ENCODE peak calls at places on chromosome 7, in five cellular contexts. M, G, K, L and Q are unnamed samples.

GRCh38 chr7:134458341-134458805 is 527 bp downstream of the AKR1B1 start:
- DNase-seq in M (peak; percentile 53), G (peak; percentile 87), K (peak; percentile 51), L (no peak), Q (no peak)

GRCh38 chr7:28349637-28350036 is 62.7 kb upstream of the CREB5 start:
- DNase-seq in M (no peak), G (peak; percentile 41), K (no peak), L (no peak), Q (peak; percentile 28)

GRCh38 chr7:157150825-157151412 is 12.2 kb downstream of the UBE3C start:
- DNase-seq in M (no peak), G (no peak), K (peak; percentile 26), L (no peak), Q (no peak)

GRCh38 chr7:35003679-35004278 is 33.5 kb downstream of the DPY19L1 start:
- DNase-seq in M (peak; percentile 74), G (peak; percentile 83), K (no peak), L (peak; percentile 41), Q (peak; percentile 55)

GRCh38 chr7:94056796-94057207 is 52.6 kb upstream of the BET1 start:
- DNase-seq in M (peak; percentile 67), G (no peak), K (no peak), L (peak; percentile 85), Q (peak; percentile 25)

GRCh38 chr7:100486753-100487446 is 3.2 kb downstream of the NYAP1 start:
- DNase-seq in M (peak; percentile 40), G (no peak), K (no peak), L (no peak), Q (no peak)

GRCh38 chr7:77759294-77759889 is 38.8 kb downstream of the TMEM60 start:
- DNase-seq in M (peak; percentile 36), G (peak; percentile 21), K (peak; percentile 75), L (peak; percentile 50), Q (peak; percentile 60)

GRCh38 chr7:91772100-91772794 is 108.3 kb downstream of the MTERF1 start:
- DNase-seq in M (peak; percentile 37), G (no peak), K (no peak), L (no peak), Q (no peak)

GRCh38 chr7:82164813-82165212 is 278.8 kb downstream of the CACNA2D1 start:
- DNase-seq in M (peak; percentile 4), G (no peak), K (no peak), L (peak; percentile 46), Q (no peak)

GRCh38 chr7:101302641-101303101 is 18.9 kb downstream of the IFT22 start:
- DNase-seq in M (no peak), G (no peak), K (no peak), L (no peak), Q (no peak)

GRCh38 chr7:39595102-39595620 is 28.2 kb upstream of the RALA start:
- DNase-seq in M (no peak), G (no peak), K (no peak), L (no peak), Q (no peak)

GRCh38 chr7:87001214-87001613 is 58.2 kb downstream of the ELAPOR2 start:
- DNase-seq in M (peak; percentile 46), G (no peak), K (no peak), L (no peak), Q (no peak)

GRCh38 chr7:51162724-51163329 is 153.8 kb downstream of the COBL start:
- DNase-seq in M (peak; percentile 61), G (peak; percentile 41), K (peak; percentile 83), L (peak; percentile 26), Q (peak; percentile 88)

GRCh38 chr7:136869006-136869961 is 832 bp downstream of the CHRM2 start:
- DNase-seq in M (no peak), G (no peak), K (peak; percentile 39), L (no peak), Q (no peak)

DNA sequence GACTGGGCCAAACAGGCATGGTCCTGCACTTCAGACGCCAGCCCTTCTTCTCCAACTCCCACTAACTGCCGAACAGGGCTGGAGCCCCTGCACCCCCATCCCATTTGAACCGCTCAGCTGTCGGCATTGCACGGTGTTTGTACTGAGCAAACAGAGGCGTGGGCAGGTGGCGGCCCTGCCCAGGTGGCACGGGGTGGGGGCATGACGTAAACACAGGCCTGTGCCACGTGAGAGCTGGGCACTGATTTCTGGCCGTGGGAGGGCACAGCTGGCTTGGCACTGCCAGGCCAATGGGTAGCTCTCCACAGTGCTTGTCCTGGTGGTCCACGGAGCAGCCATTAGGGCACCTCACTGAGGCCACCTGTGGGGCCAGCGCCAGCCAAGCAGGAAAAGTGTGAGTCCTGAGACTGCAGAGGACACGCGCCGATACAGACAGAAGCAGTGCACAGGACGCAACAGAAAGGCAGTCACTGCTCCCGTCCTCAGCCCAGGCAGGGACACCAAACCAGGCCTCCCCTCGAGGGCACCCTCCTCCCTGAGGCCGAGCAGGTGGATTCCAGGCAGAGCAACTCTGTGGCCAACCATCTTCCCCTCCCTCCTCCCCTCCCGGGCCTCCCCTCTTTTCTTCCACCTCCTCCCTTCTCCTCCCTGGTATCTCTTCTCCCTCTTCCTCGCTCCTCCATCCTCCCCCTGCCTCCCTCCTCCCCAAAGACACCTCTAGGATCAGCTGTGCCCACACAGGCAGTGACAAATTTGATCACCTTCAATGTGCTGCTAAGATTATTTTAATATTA is 258.7 kb downstream of the ELFN1 start:
- DNase-seq in M (no peak), G (no peak), K (no peak), L (no peak), Q (no peak)
- H3K27ac ChIP-seq in M (no peak overlapping the region), G (no peak overlapping the region), K (no peak overlapping the region), L (no peak overlapping the region), Q (no peak overlapping the region)

GRCh38 chr7:144982133-144982532 is 146.3 kb upstream of the TPK1 start:
- DNase-seq in M (no peak), G (no peak), K (no peak), L (no peak), Q (no peak)
- H3K27ac ChIP-seq in M (no peak overlapping the region), G (no peak overlapping the region), K (no peak overlapping the region), L (no peak overlapping the region), Q (no peak overlapping the region)

GRCh38 chr7:116434820-116435341 is 64.7 kb upstream of the CAV2 start:
- DNase-seq in M (peak; percentile 72), G (no peak), K (no peak), L (peak; percentile 26), Q (no peak)
- H3K27ac ChIP-seq in M (peak overlapping the region; percentile 92), G (peak overlapping the region; percentile 37), K (no peak overlapping the region), L (no peak overlapping the region), Q (peak overlapping the region; percentile 78)

GRCh38 chr7:151495360-151495759 is 24.3 kb downstream of the RHEB start:
- DNase-seq in M (no peak), G (no peak), K (no peak), L (no peak), Q (no peak)

GRCh38 chr7:151497306-151497871 is 22.3 kb downstream of the RHEB start:
- DNase-seq in M (no peak), G (no peak), K (no peak), L (no peak), Q (no peak)

GRCh38 chr7:151491859-151492258 is 27.8 kb downstream of the RHEB start:
- DNase-seq in M (peak; percentile 78), G (peak; percentile 81), K (no peak), L (peak; percentile 54), Q (peak; percentile 27)

GRCh38 chr7:151493083-151493482 is 26.6 kb downstream of the RHEB start:
- DNase-seq in M (no peak), G (no peak), K (no peak), L (no peak), Q (no peak)

DNA sequence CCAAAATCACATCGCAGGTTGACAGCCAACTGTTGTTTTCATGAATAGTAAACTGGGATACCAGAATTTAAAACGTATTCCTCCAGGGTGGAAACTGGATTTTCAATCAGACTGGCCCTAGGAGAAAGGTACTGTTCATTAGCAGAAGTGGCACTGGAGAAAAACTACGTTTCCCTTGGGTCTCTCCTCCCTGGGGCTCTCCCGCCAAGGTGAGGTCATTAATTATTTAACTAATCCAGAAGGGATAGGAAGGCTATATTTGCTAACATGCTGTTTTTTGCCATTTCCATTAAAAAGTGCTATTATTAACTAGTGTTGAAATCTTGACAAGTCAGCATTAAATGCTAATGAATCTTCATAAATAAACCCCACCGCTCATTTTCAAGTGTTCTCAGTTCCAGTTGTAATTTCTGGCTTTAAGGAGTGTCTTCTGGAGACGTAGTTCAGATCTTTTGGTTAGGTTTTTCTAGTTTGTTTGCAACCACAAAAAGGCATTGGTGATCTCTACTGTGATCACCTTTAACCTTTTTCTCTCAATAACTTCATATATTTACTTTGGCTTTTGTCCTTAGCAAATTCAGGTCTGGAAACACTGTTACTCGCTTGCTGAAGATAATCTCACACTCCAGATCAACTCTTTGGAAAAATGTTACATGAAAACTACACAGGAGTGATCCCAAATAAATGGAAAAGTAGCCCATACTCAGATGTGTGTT is 25.0 kb downstream of the RHEB start:
- DNase-seq in M (no peak), G (no peak), K (no peak), L (no peak), Q (no peak)
- H3K27ac ChIP-seq in M (no peak overlapping the region), G (peak overlapping the region; percentile 9), K (no peak overlapping the region), L (no peak overlapping the region), Q (peak overlapping the region; percentile 14)

DNA sequence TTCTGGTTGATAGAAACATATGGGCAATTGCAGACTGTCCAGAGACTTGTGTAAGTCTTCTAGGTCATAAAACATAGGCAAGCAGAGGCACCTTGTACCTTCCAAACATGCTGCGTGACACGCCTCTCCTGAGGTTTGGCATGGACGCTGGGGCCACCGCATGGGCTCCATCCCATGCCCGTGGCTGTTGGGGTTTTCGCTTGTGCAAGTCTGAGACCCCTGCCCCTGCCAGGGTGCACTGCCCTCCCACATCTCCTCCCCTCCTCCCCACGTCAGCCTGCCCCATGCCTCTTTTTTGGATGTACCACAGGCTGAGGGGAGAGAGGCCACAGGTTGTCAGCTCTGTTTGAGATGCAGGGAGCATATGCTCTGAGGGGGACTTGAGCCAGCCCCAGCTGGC is 19.0 kb downstream of the EIF3B start:
- DNase-seq in M (no peak), G (no peak), K (no peak), L (no peak), Q (no peak)
- H3K27ac ChIP-seq in M (peak overlapping the region; percentile 50), G (no peak overlapping the region), K (no peak overlapping the region), L (no peak overlapping the region), Q (no peak overlapping the region)

GRCh38 chr7:69002416-69002815 is 595.9 kb upstream of the AUTS2 start:
- DNase-seq in M (no peak), G (no peak), K (no peak), L (no peak), Q (no peak)
- H3K27ac ChIP-seq in M (no peak overlapping the region), G (no peak overlapping the region), K (no peak overlapping the region), L (no peak overlapping the region), Q (no peak overlapping the region)

GRCh38 chr7:23136216-23136615 is 30.6 kb downstream of the KLHL7 start:
- DNase-seq in M (no peak), G (no peak), K (no peak), L (peak; percentile 11), Q (no peak)
- H3K27ac ChIP-seq in M (no peak overlapping the region), G (no peak overlapping the region), K (no peak overlapping the region), L (no peak overlapping the region), Q (no peak overlapping the region)

GRCh38 chr7:66421830-66422229 is 206.9 kb upstream of the KCTD7 start:
- DNase-seq in M (no peak), G (no peak), K (no peak), L (no peak), Q (no peak)

GRCh38 chr7:66415659-66416265 is 210.6 kb downstream of the TPST1 start:
- DNase-seq in M (no peak), G (no peak), K (no peak), L (no peak), Q (no peak)

GRCh38 chr7:66413379-66414114 is 208.4 kb downstream of the TPST1 start:
- DNase-seq in M (peak; percentile 93), G (peak; percentile 97), K (peak; percentile 81), L (peak; percentile 13), Q (peak; percentile 65)

GRCh38 chr7:66419210-66419609 is 209.5 kb upstream of the KCTD7 start:
- DNase-seq in M (no peak), G (no peak), K (no peak), L (no peak), Q (no peak)

GRCh38 chr7:66418537-66418936 is 210.1 kb upstream of the KCTD7 start:
- DNase-seq in M (no peak), G (no peak), K (no peak), L (no peak), Q (no peak)
- H3K27ac ChIP-seq in M (no peak overlapping the region), G (no peak overlapping the region), K (no peak overlapping the region), L (no peak overlapping the region), Q (no peak overlapping the region)